ENCODE peak calls at places on chromosome 16, in seven cellular contexts. Q is ovary, K is HCT116, C is stomach, A is DND-41, T is tibial artery, H is fibroblast of lung. S is an unnamed sample. For H3K4me1, the result is how much of the 10 kb centered on the place peaks cover.

GRCh38 chr16:53580038-53580802 is 77.2 kb upstream of the AKTIP start:
- DNase-seq in Q (no peak), K (no peak), H (no peak), T (no peak), C (no peak), A (no peak), S (no peak)

GRCh38 chr16:27429981-27430441 is 28.0 kb downstream of the IL21R start:
- DNase-seq in Q (no peak), C (peak), H (no peak), T (no peak), A (no peak), K (no peak), S (no peak)

GRCh38 chr16:79272141-79272577 is 328.4 kb downstream of the MAF start:
- DNase-seq in K (no peak), H (no peak), C (no peak), T (no peak), Q (no peak), A (peak), S (no peak)

GRCh38 chr16:23511731-23512130 is 1.4 kb upstream of the GGA2 start:
- DNase-seq in T (no peak), K (no peak), H (no peak), A (no peak), C (no peak), Q (no peak), S (no peak)

GRCh38 chr16:53922805-53923645 is 219.1 kb downstream of the FTO start:
- DNase-seq in C (no peak), H (peak), T (no peak), Q (no peak), A (no peak), K (no peak), S (no peak)

GRCh38 chr16:79194291-79194690 is 406.2 kb downstream of the MAF start:
- DNase-seq in Q (no peak), K (no peak), A (no peak), C (no peak), T (no peak), H (no peak), S (no peak)

GRCh38 chr16:73286643-73287267 is 238.8 kb upstream of the ZFHX3 start:
- DNase-seq in K (no peak), H (no peak), T (no peak), A (no peak), C (no peak), Q (no peak), S (no peak)

GRCh38 chr16:20678242-20678641 is 19.2 kb downstream of the ACSM1 start:
- DNase-seq in H (no peak), K (no peak), A (no peak), Q (no peak), C (no peak), T (no peak), S (no peak)

GRCh38 chr16:49019081-49019633 is 262.5 kb downstream of the CBLN1 start:
- DNase-seq in A (no peak), H (peak), Q (no peak), T (no peak), C (no peak), K (no peak), S (no peak)

GRCh38 chr16:25841776-25842175 is 150.0 kb downstream of the HS3ST4 start:
- DNase-seq in Q (no peak), A (no peak), T (no peak), H (no peak), K (no peak), C (no peak), S (no peak)

GRCh38 chr16:68492151-68492500 is 43.8 kb upstream of the SMPD3 start:
- DNase-seq in Q (no peak), T (no peak), K (no peak), C (no peak), A (no peak), H (no peak), S (no peak)

GRCh38 chr16:3652373-3653037 is 2.0 kb upstream of the DNASE1 start:
- DNase-seq in C (peak), H (no peak), A (no peak), K (no peak), T (peak), Q (no peak), S (no peak)

GRCh38 chr16:3655030-3655790 is 719 bp downstream of the DNASE1 start:
- DNase-seq in C (no peak), H (no peak), A (no peak), T (peak), Q (no peak), K (no peak), S (no peak)

GRCh38 chr16:3656491-3657468 is 2.3 kb downstream of the DNASE1 start:
- DNase-seq in Q (no peak), A (no peak), T (no peak), K (no peak), C (no peak), H (no peak), S (no peak)

GRCh38 chr16:3655791-3656490 is 1.4 kb downstream of the DNASE1 start:
- DNase-seq in K (no peak), A (no peak), H (no peak), C (no peak), T (no peak), Q (no peak), S (no peak)

GRCh38 chr16:3654249-3654991 is at the start of gene DNASE1:
- DNase-seq in H (peak), Q (no peak), C (peak), T (peak), A (peak), K (peak), S (peak)
- TF ChIP-seq CTCF in H (peak), Q (no peak), C (peak), T (peak), A (peak), K (peak), S (peak)

GRCh38 chr16:71590584-71590983 is 13.7 kb upstream of the TAT start:
- DNase-seq in K (no peak), H (no peak), Q (no peak), A (no peak), T (no peak), C (no peak), S (no peak)

GRCh38 chr16:71585318-71585703 is 8.4 kb upstream of the TAT start:
- DNase-seq in H (no peak), K (no peak), T (no peak), Q (no peak), C (no peak), A (no peak), S (no peak)

GRCh38 chr16:71584543-71585317 is 7.8 kb upstream of the TAT start:
- DNase-seq in K (no peak), A (no peak), H (no peak), T (no peak), C (no peak), Q (no peak), S (no peak)
- H3K27ac ChIP-seq in K (no peak), A (no peak), H (no peak), T (no peak), C (no peak), Q (no peak), S (no peak)

DNA sequence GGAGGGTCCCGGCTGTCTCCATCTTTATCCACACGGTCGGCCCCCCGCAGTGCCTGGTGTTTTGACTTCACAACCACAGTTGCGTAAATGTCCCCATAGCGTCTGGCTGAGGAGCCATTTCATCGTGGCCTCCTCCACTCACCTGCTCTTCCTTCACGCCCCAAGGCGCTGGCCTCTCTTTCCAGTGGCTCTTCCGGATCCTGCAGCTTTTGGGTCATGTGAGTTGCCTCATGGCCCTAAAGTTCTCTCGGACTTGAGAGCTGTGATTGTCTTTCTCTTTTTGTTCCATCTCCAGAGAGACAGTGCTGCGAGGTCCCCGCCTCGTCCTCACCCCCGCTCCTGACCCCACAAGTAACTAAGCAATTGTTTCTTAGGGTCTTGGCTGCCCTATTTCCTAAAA is 22.7 kb downstream of the FLYWCH1 start:
- DNase-seq in H (no peak), C (no peak), A (no peak), Q (no peak), K (no peak), T (no peak), S (no peak)
- H3K4me1 ChIP-seq in H (under half), C (under half), A (under half), Q (under half), K (under half), T (under half), S (under half)

DNA sequence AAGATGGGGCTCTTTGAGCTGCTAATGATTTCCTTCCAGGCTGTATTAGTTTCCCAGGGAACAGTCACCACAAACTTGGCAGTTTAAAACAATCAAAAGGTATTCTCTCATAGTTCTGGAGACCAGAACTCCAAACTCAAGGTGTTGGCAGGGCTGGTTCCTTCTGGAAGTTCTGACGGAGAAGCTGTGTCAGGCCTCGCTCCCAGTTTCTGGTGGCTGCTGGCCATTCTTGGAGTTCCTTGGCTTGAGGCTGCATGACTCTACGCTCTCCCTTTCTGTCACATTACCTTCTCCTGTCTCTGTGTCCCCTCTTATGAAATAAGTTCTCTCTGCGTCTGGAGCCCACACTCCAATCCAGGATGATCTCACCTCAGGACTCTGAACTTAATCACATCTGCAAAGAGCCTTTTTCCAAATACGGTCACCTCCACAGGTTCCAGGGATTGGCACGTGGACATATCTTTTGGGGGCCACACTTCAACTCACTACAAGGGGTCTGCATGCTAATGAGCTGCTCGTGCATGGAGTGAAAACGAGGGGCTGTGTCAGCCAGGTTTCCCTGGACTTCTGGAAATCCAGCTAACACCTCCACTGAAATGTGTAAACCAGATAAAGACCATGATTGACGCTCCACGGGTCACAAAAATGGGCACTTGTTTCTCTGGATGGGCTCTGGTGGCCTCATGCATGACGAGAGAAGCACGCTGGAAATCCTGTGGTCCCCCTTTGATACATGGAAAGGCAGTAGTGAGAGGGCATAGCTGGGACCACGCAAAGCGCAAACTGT is 78.3 kb downstream of the DYNLRB2 start:
- DNase-seq in T (no peak), A (no peak), K (no peak), C (no peak), H (no peak), Q (no peak), S (no peak)
- TF ChIP-seq CTCF in T (no peak), A (no peak), K (no peak), C (no peak), H (no peak), Q (no peak), S (no peak)

GRCh38 chr16:56520251-56520577 is 390 bp upstream of the BBS2 start:
- DNase-seq in K (no peak), Q (no peak), T (no peak), C (no peak), A (no peak), H (no peak), S (no peak)
- H3K27ac ChIP-seq in K (peak), Q (peak), T (peak), C (peak), A (peak), H (peak), S (no peak)

GRCh38 chr16:75264531-75264998 is 13.1 kb upstream of the BCAR1 start:
- DNase-seq in A (no peak), K (no peak), Q (no peak), T (peak), C (no peak), H (peak), S (no peak)

GRCh38 chr16:75262800-75263127 is 11.3 kb upstream of the BCAR1 start:
- DNase-seq in H (no peak), T (no peak), Q (no peak), K (no peak), C (no peak), A (no peak), S (no peak)

GRCh38 chr16:75263963-75264445 is 12.6 kb upstream of the BCAR1 start:
- DNase-seq in Q (no peak), C (no peak), T (peak), A (no peak), K (no peak), H (no peak), S (peak)

GRCh38 chr16:75262104-75262799 is 10.8 kb upstream of the BCAR1 start:
- DNase-seq in T (no peak), Q (peak), A (no peak), H (no peak), C (peak), K (no peak), S (no peak)

DNA sequence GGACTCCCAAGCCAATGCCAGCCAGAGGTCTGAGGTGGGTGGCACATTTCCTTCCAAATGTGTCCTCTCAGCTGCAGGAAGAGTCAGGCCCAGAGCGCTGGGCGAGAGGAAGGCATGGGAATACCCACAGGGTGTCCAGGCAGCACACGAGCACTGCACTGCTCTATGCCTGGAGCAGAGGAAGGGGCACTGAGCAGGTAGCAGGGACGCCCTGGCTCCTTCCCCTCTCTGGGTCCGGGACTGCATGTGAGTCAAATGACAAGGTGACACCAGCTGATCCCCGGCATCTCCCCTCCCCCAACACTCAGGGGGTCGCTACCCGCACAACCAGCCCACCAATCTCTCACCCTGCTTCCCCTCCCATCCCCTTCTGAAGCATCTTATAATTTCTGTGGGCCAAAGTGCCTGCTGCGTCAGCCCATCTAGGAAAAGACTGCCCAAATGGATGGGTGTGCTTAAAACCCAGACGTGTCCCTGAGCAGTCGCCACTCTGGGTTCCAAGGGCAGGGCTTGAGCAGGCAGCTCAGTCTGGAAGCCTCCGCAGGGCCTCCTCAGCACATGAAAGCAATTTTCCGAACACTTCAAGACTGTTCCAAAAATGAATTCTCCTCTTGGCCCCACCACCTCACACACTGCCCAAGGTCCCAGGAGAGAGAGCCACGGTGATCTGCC is 12.0 kb upstream of the BCAR1 start:
- DNase-seq in Q (no peak), T (no peak), H (no peak), K (no peak), C (no peak), A (no peak), S (no peak)
- H3K4me1 ChIP-seq in Q (under half), T (half or more), H (under half), K (under half), C (half or more), A (under half), S (under half)

S was measured in PC-3.